ENCODE peak calls at places on chromosomes 11 and 22, in five cellular contexts. M is breast epithelium, C is right lobe of liver, I is IMR-90, N is NB4. D is an unnamed sample.

GRCh38 chr11:45354976-45355705 is 69.0 kb upstream of the SYT13 start:
- DNase-seq in M (peak), C (peak), I (peak), N (no peak), D (peak)

GRCh38 chr11:56849250-56849649 is 100.8 kb upstream of the OR9G4 start:
- DNase-seq in M (no peak), C (no peak), I (no peak), N (no peak), D (no peak)

GRCh38 chr11:112161012-112161411 is 2.9 kb downstream of the IL18 start:
- DNase-seq in M (no peak), C (no peak), I (no peak), N (no peak), D (no peak)

GRCh38 chr11:6628526-6628925 is 9.3 kb upstream of the TPP1 start:
- DNase-seq in M (no peak), C (no peak), I (no peak), N (no peak), D (no peak)

GRCh38 chr11:61037694-61038093 is 64.6 kb upstream of the CD5 start:
- DNase-seq in M (no peak), C (no peak), I (no peak), N (no peak), D (no peak)

GRCh38 chr11:60844870-60845221 is 2.9 kb downstream of the CCDC86 start:
- DNase-seq in M (no peak), C (no peak), I (no peak), N (no peak), D (no peak)

GRCh38 chr11:31861011-31861410 is 49.9 kb upstream of the PAX6 start:
- DNase-seq in M (no peak), C (no peak), I (no peak), N (no peak), D (no peak)

GRCh38 chr22:25745341-25746011 is 3.5 kb downstream of the MYO18B start:
- DNase-seq in M (no peak), C (no peak), I (peak), N (no peak), D (peak)

GRCh38 chr22:44706488-44706887 is 4.5 kb downstream of the PRR5 start:
- DNase-seq in M (no peak), C (no peak), I (no peak), N (no peak), D (no peak)

GRCh38 chr11:72726266-72727220 is 25.7 kb downstream of the ARAP1 start:
- DNase-seq in M (no peak), C (no peak), I (no peak), N (no peak), D (no peak)

GRCh38 chr11:95144313-95145235 is 54.9 kb downstream of the ENDOD1 start:
- DNase-seq in M (no peak), C (no peak), I (no peak), N (no peak), D (peak)

GRCh38 chr22:42700355-42700754 is 20.3 kb downstream of the A4GALT start:
- DNase-seq in M (no peak), C (no peak), I (no peak), N (no peak), D (peak)

GRCh38 chr11:59212744-59213573 is at the start of gene MPEG1:
- DNase-seq in M (no peak), C (no peak), I (no peak), N (peak), D (no peak)

GRCh38 chr11:74676596-74676995 is 54.6 kb downstream of the CHRDL2 start:
- DNase-seq in M (no peak), C (peak), I (no peak), N (no peak), D (no peak)

GRCh38 chr11:76803023-76803422 is 19.9 kb downstream of the TSKU start:
- DNase-seq in M (peak), C (peak), I (peak), N (no peak), D (no peak)

GRCh38 chr11:130001491-130002351 is 914 bp downstream of the PRDM10 start:
- DNase-seq in M (peak), C (peak), I (peak), N (peak), D (peak)

GRCh38 chr11:112392860-112393259 is 132.2 kb upstream of the PLET1 start:
- DNase-seq in M (no peak), C (no peak), I (no peak), N (no peak), D (no peak)

GRCh38 chr11:4008116-4008515 is 86.5 kb upstream of the RRM1 start:
- DNase-seq in M (no peak), C (no peak), I (no peak), N (no peak), D (no peak)

GRCh38 chr22:47160781-47161520 is 398.5 kb downstream of the TBC1D22A start:
- DNase-seq in M (no peak), C (no peak), I (no peak), N (no peak), D (no peak)

GRCh38 chr11:64568584-64569140 is 22.4 kb upstream of the SLC22A12 start:
- DNase-seq in M (no peak), C (no peak), I (no peak), N (no peak), D (no peak)

GRCh38 chr22:37186228-37186996 is 1.6 kb downstream of the C1QTNF6 start:
- DNase-seq in M (no peak), C (no peak), I (peak), N (peak), D (peak)

GRCh38 chr11:67435727-67436458 is 1.6 kb downstream of the PTPRCAP start:
- DNase-seq in M (no peak), C (no peak), I (no peak), N (no peak), D (no peak)

GRCh38 chr11:67436459-67437081 is 912 bp downstream of the PTPRCAP start:
- DNase-seq in M (no peak), C (no peak), I (no peak), N (peak), D (peak)

GRCh38 chr11:67438121-67438902 is 830 bp upstream of the PTPRCAP start:
- DNase-seq in M (no peak), C (no peak), I (no peak), N (peak), D (no peak)

GRCh38 chr11:67435031-67435726 is 2.3 kb downstream of the PTPRCAP start:
- DNase-seq in M (no peak), C (no peak), I (no peak), N (peak), D (no peak)

GRCh38 chr11:67437082-67437821 is at the start of gene PTPRCAP:
- DNase-seq in M (no peak), C (no peak), I (no peak), N (peak), D (no peak)
- TF ChIP-seq POLR2A in M (no peak), C (no peak), I (no peak), N (peak), D (no peak)

GRCh38 chr11:66721939-66722338 is 7.1 kb downstream of the SPTBN2 start:
- DNase-seq in M (no peak), C (no peak), I (no peak), N (no peak), D (no peak)

GRCh38 chr11:66719111-66719872 is 9.7 kb downstream of the SPTBN2 start:
- DNase-seq in M (no peak), C (no peak), I (no peak), N (no peak), D (no peak)

GRCh38 chr11:66720899-66721470 is 8.0 kb downstream of the SPTBN2 start:
- DNase-seq in M (no peak), C (no peak), I (no peak), N (no peak), D (no peak)

GRCh38 chr11:66718320-66718971 is 10.6 kb downstream of the SPTBN2 start:
- DNase-seq in M (peak), C (peak), I (no peak), N (no peak), D (no peak)

GRCh38 chr11:66720223-66720898 is 8.7 kb downstream of the SPTBN2 start:
- DNase-seq in M (peak), C (no peak), I (peak), N (peak), D (no peak)
- TF ChIP-seq POLR2A in M (peak), C (no peak), I (no peak), N (peak), D (no peak)

DNA sequence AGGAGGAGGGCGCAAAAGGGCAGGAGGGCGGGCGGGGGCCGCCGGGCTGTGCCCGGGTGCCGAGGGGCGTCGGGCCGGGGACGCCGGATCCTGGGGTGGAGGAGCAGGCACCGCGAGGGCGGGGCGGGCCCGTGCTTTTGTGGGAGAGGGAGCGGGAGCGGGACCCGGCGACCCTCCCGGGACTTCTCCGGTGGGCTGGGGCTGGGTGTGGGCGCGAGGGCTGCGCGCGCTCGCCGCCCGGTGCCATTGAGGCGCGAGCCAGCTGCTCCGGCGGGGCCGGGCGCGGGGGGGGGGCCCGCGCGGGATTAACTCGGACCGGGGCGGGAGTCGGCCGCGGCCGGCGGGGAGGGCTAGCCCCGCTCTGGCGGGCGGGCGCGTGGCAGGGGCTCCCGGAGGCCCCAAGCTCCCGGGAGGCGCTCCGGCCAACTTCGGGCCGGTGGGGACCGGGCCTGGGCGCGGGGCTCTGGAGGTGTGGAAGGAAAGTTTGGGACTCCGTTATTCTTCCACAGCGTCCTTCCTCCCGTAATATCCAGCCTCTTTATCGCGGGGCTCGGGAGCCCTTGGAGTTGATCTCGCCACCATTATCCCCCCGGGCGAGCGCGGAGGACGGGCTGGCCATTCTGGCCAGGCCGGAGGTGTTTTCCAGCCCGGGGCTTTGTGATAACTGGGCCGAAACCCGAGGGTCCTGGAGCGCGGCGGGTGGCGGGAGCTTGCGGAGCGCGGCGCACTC is 941 bp downstream of the CECR2 start:
- DNase-seq in M (no peak), C (peak), I (no peak), N (no peak), D (no peak)
- TF ChIP-seq POLR2A in M (no peak), C (no peak), I (no peak), N (no peak), D (no peak)

DNA sequence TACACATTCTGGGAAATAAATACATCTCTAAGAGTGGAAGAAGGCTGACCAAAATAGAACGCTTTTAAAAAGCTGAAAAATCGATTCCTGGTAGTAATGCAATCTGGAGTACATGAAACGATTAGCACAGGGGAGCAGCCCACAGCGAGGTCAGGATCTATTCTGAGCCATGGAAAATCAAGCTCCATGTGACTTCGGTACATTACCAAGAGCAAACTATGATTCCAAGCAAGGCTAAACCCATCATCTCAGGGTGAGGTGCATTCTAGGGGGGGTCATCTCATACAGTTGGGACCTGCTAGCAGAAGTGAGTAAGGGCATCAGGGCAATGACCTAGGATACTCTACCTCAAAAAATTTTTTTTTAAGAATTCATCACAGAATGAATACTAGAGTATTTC is 249.2 kb downstream of the BLID start:
- DNase-seq in M (no peak), C (no peak), I (no peak), N (no peak), D (no peak)
- TF ChIP-seq POLR2A in M (no peak), C (no peak), I (no peak), N (no peak), D (no peak)

DNA sequence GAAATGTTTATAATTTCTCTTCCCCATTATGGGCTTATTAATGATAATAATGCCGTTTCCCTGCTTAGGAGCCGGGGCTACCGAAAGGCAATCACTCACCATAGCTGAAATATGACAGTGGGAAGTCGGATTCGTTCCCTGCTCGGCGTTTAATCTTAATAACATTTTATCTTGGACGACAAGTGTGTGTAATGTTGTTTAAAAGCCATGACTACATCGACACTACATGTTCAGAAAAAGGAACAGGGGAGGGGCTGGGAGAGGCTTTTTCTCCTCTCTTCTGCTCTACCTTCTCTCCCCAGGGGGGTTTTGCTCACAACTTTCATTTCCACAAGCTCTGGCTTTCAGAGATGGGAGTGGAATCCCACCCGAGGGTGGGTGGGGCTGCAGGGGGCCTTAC is 105.5 kb downstream of the DSCAML1 start:
- DNase-seq in M (no peak), C (no peak), I (no peak), N (no peak), D (no peak)
- TF ChIP-seq POLR2A in M (no peak), C (no peak), I (no peak), N (no peak), D (no peak)

GRCh38 chr22:20128619-20128901 is 3.0 kb upstream of the ZDHHC8 start:
- DNase-seq in M (no peak), C (no peak), I (no peak), N (no peak), D (no peak)

GRCh38 chr22:20127869-20128618 is 3.6 kb upstream of the ZDHHC8 start:
- DNase-seq in M (no peak), C (no peak), I (no peak), N (no peak), D (no peak)

GRCh38 chr22:20130319-20130718 is 1.3 kb upstream of the ZDHHC8 start:
- DNase-seq in M (no peak), C (no peak), I (no peak), N (no peak), D (no peak)

GRCh38 chr22:20129747-20130014 is 1.9 kb upstream of the ZDHHC8 start:
- DNase-seq in M (no peak), C (no peak), I (no peak), N (no peak), D (no peak)

DNA sequence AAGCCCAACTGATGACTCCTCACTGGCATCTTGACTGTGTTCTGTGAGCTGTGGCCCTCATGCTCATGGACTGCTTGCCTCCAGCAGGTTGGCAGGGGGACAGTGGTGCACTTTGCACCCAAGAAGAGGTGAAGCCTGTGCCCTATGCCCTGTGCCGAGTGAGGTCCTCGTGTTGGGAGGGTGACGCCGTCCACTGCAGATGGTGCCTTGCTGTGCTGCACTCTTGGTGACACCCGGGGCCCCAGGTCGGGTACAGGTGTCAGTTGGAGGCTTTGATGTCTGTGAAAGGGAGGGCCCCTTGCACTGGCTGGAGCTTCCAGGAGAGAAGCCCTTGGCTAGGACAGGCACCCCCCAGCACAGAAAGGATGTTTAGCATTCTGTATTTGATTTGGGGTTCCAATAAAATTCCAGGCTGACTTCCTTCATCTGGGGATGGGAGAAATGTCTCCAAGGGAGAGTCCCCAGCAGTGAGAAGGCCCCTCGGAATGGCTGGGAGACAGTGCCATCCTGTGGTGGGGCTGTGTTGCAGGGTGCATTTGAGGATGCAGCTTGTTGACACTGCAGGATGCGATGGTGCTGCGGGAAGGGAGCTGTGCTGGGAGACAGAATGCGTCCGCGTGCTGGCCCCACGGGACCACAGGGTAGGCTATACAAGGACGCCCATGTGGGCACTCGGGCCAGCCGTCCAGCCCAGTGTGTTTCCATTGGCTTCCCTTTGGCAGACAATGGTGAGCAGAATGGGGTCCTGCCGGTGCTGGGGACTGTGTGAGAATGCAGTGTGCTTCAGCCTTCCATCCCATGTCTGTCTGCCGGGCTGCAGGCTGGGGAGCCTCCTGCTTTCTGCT is 2.5 kb upstream of the ZDHHC8 start:
- DNase-seq in M (no peak), C (peak), I (peak), N (peak), D (peak)
- TF ChIP-seq POLR2A in M (no peak), C (no peak), I (no peak), N (no peak), D (peak)

GRCh38 chr22:40409613-40410113 is 39.3 kb downstream of the SGSM3 start:
- DNase-seq in M (no peak), C (peak), I (no peak), N (no peak), D (no peak)

GRCh38 chr22:40407021-40407761 is 36.8 kb downstream of the SGSM3 start:
- DNase-seq in M (no peak), C (peak), I (no peak), N (no peak), D (no peak)

GRCh38 chr22:40408718-40409612 is 38.6 kb downstream of the SGSM3 start:
- DNase-seq in M (no peak), C (peak), I (no peak), N (no peak), D (no peak)

GRCh38 chr22:40406063-40406890 is 35.9 kb downstream of the SGSM3 start:
- DNase-seq in M (no peak), C (peak), I (no peak), N (no peak), D (no peak)

DNA sequence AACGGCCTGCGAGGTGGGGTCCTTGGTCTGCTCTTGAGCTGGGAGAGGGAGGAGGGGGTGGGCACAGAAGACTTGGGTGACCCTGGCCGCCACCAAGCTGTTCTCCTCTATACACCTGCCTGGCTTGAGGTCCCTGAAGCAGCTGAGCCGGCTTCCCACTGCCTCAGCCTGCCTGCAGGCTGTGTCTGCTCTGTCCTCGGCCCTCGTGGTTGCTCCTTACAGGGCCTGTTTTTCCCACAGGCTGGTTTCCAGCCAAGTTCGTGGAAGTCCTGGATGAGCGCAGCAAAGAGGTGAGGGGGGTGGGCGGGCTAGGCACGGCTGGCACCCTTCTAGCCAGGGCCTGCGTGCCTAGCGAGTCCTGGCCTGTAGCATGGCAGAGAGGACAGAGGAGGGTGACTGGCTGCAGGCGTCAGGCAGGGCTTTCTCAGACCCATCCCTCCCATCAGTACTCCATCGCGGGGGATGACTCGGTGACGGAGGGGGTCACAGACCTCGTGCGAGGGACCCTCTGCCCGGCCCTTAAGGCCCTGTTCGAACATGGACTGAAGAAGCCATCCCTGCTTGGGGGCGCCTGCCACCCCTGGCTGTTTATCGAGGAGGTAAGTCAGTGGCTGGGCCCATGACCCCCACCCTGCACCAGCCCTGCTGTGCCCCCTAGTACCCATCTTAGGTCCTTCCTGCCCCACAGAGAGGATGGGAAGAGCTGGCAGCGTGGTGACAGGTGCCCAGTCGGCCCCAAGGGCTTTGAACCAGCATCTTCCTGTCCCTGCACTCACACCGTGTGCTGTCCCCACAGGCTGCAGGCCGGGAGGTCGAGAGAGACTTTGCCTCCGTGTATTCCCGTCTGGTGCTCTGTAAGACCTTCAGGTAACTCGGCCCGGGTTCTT is 37.7 kb downstream of the SGSM3 start:
- DNase-seq in M (no peak), C (peak), I (no peak), N (no peak), D (no peak)
- TF ChIP-seq POLR2A in M (no peak), C (no peak), I (no peak), N (no peak), D (no peak)